ENCODE peak calls at places on chromosomes 3 and 15, in nine cellular contexts. X, A, Q, R, K, N, C, G and J are unnamed samples.

GRCh38 chr3:32522682-32523081 is 20.0 kb upstream of the CMTM6 start:
- DNase-seq in X (no peak), A (no peak), Q (no peak), R (no peak), K (no peak), N (no peak), C (no peak), G (peak; percentile 51), J (no peak)

GRCh38 chr3:127151992-127152391 is 40.9 kb upstream of the PRR23E start:
- DNase-seq in X (peak; percentile 66), A (no peak), Q (peak; percentile 5), R (no peak), K (no peak), N (peak; percentile 6), C (no peak), G (peak; percentile 9), J (peak; percentile 1)

GRCh38 chr15:66024998-66025397 is 155.7 kb downstream of the RAB11A start:
- DNase-seq in X (peak; percentile 15), A (no peak), Q (peak; percentile 23), R (no peak), K (no peak), N (no peak), C (no peak), G (peak; percentile 9), J (no peak)

GRCh38 chr3:65963787-65964707 is 74.7 kb downstream of the MAGI1 start:
- DNase-seq in X (peak; percentile 96), A (no peak), Q (peak; percentile 91), R (no peak), K (no peak), N (peak; percentile 93), C (no peak), G (peak; percentile 90), J (no peak)

GRCh38 chr3:68032219-68032618 is 377.8 kb upstream of the SUCLG2 start:
- DNase-seq in X (no peak), A (no peak), Q (no peak), R (no peak), K (no peak), N (no peak), C (no peak), G (no peak), J (no peak)

GRCh38 chr3:194537732-194538247 is 51.0 kb upstream of the ATP13A3 start:
- DNase-seq in X (peak; percentile 35), A (no peak), Q (peak; percentile 24), R (no peak), K (peak; percentile 44), N (peak; percentile 87), C (no peak), G (peak; percentile 73), J (no peak)

GRCh38 chr15:90465930-90466567 is 63.7 kb upstream of the CRTC3 start:
- DNase-seq in X (peak; percentile 58), A (no peak), Q (peak; percentile 43), R (no peak), K (no peak), N (peak; percentile 68), C (no peak), G (peak; percentile 66), J (no peak)

GRCh38 chr15:83559310-83559966 is 94.5 kb upstream of the ADAMTSL3 start:
- DNase-seq in X (peak; percentile 73), A (peak; percentile 46), Q (peak; percentile 71), R (no peak), K (no peak), N (peak; percentile 61), C (peak; percentile 68), G (peak; percentile 78), J (peak; percentile 51)

GRCh38 chr15:63791236-63791635 is 42.5 kb downstream of the HERC1 start:
- DNase-seq in X (peak; percentile 58), A (no peak), Q (no peak), R (no peak), K (no peak), N (peak; percentile 61), C (no peak), G (no peak), J (no peak)

GRCh38 chr3:72318504-72319201 is 529.6 kb downstream of the SHQ1 start:
- DNase-seq in X (no peak), A (no peak), Q (no peak), R (no peak), K (peak; percentile 35), N (peak; percentile 53), C (no peak), G (no peak), J (no peak)

GRCh38 chr3:172666873-172667694 is 43.8 kb downstream of the NCEH1 start:
- DNase-seq in X (peak; percentile 79), A (peak; percentile 76), Q (peak; percentile 70), R (peak; percentile 54), K (peak; percentile 48), N (peak; percentile 83), C (peak; percentile 87), G (peak; percentile 90), J (peak; percentile 93)

GRCh38 chr15:35931942-35932341 is 386.0 kb upstream of the DPH6 start:
- DNase-seq in X (no peak), A (no peak), Q (no peak), R (no peak), K (no peak), N (no peak), C (no peak), G (no peak), J (no peak)

GRCh38 chr15:78055923-78056713 is 21.4 kb downstream of the TBC1D2B start:
- DNase-seq in X (peak; percentile 50), A (no peak), Q (peak; percentile 30), R (no peak), K (peak; percentile 53), N (no peak), C (peak; percentile 18), G (peak; percentile 36), J (no peak)

DNA sequence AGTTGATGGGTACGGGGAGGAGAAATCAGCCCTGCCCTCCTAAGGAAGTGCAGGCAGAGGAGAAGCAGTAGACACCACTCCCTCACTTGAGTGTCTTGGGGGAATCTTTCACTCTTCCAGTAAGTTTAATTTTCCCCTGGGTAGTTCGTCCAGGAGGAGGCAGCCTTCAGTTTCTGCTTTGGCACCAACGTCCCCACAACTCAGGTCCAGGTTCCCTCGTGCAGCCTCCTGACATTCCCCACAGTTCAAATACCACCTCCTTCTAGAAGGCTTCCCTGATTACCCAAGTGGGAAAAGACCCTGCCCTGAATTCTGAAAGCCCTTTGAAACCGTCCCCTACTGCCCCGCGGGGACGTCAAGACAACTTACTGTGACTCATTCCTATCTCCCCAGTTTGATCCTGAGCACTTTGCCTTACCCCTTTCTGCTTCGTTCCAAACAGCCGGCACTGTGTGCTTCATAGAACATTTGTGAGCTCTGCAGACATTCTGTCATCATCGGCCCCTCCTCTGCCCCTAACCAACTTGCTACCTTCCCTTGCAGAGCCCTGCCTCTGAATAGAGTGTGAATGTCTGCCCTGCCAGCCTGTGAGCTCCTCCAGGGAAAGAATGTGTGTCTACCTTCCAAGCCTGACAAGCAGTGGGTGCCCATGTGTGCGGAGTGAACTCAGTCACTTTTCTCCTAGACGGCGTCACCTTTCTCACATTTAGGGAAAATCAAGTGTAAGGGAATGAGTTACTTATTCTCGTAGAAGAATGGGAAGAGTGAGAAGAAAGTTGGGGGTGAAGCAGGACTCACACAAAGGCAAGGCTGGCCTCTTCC is 14.5 kb upstream of the SRP14 start:
- DNase-seq in X (no peak), A (no peak), Q (no peak), R (no peak), K (no peak), N (no peak), C (no peak), G (no peak), J (no peak)
- TF ChIP-seq CTCF in X (peak; percentile 6), A (no peak), Q (no peak), R (no peak), K (no peak), N (no peak), C (no peak), G (no peak), J (no peak)

GRCh38 chr3:145639880-145640279 is 521.1 kb downstream of the PLOD2 start:
- DNase-seq in X (no peak), A (no peak), Q (no peak), R (no peak), K (no peak), N (no peak), C (no peak), G (no peak), J (no peak)
- TF ChIP-seq CTCF in X (no peak), A (no peak), Q (no peak), R (no peak), K (no peak), N (no peak), C (no peak), G (no peak), J (no peak)

GRCh38 chr15:62141200-62141599 is 23.9 kb downstream of the C2CD4B start:
- DNase-seq in X (no peak), A (no peak), Q (no peak), R (no peak), K (no peak), N (no peak), C (no peak), G (no peak), J (no peak)

GRCh38 chr15:62145015-62145735 is 19.9 kb downstream of the C2CD4B start:
- DNase-seq in X (no peak), A (no peak), Q (peak; percentile 35), R (no peak), K (no peak), N (no peak), C (no peak), G (no peak), J (no peak)

GRCh38 chr15:62138124-62138523 is 27.0 kb downstream of the C2CD4B start:
- DNase-seq in X (peak; percentile 89), A (no peak), Q (peak; percentile 73), R (no peak), K (no peak), N (peak; percentile 70), C (no peak), G (peak; percentile 89), J (no peak)

GRCh38 chr15:62141643-62142588 is 23.2 kb downstream of the C2CD4B start:
- DNase-seq in X (no peak), A (no peak), Q (no peak), R (no peak), K (no peak), N (no peak), C (no peak), G (peak; percentile 78), J (no peak)

DNA sequence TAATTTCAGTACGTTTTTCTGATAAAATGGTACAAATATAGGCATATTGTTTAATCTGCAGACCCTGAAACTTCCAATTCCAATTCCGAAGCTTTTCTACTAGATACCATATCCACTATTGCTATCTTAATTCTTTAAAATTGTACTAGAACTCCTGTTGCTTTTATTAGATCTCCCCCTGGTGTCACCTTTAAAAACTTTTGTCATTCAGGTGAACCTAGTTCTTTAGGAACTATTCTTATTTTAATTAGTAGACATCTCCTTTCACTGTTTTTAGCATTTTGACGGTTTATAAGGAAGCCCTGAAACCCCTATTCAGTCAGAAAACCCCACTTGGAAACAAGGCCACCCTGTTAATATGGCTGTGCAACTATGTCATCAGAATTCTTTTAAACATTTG is 22.3 kb downstream of the C2CD4B start:
- DNase-seq in X (no peak), A (no peak), Q (no peak), R (no peak), K (no peak), N (no peak), C (no peak), G (no peak), J (no peak)
- TF ChIP-seq CTCF in X (peak; percentile 6), A (no peak), Q (no peak), R (no peak), K (peak; percentile 30), N (no peak), C (no peak), G (no peak), J (no peak)

DNA sequence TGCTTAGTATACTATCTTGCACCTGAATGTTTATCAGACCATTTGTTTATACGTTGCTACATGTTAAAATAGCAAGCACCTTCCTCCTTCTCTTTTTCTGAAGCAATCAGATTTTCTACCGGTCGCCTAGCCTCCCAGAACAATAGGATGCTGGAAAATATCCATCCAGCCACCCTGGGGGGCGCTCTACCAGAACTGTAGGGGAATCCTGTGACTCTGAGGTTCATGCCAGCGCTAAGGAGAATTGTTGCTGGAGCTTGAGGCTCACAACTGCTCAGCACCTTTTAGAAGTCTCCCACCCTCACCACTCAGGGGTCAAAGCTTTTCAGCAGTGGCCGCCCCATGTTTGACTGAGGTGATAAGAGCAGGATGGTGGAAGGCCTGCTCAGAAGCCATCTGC is 27.5 kb downstream of the SQOR start:
- DNase-seq in X (no peak), A (no peak), Q (no peak), R (no peak), K (no peak), N (no peak), C (peak; percentile 13), G (no peak), J (no peak)
- TF ChIP-seq CTCF in X (no peak), A (no peak), Q (no peak), R (no peak), K (no peak), N (no peak), C (no peak), G (no peak), J (no peak)